ENCODE peak calls at places on chromosomes 5 and 9, in ten cellular contexts. T, U, Z, F, Y, A, N, H, V and X are unnamed samples.

GRCh38 chr9:7452378-7452777 is 347.2 kb downstream of the DMAC1 start:
- DNase-seq in T (peak), U (no peak), Z (no peak), F (no peak), Y (peak), A (no peak), N (no peak), H (peak), V (no peak), X (no peak)

GRCh38 chr5:72163349-72163983 is 56.2 kb downstream of the MAP1B start:
- DNase-seq in T (no peak), U (no peak), Z (no peak), F (no peak), Y (no peak), A (no peak), N (no peak), H (no peak), V (no peak), X (no peak)

GRCh38 chr5:160837749-160838593 is 14.0 kb downstream of the ATP10B start:
- DNase-seq in T (no peak), U (no peak), Z (no peak), F (no peak), Y (peak), A (no peak), N (no peak), H (no peak), V (no peak), X (no peak)

GRCh38 chr9:124290053-124290581 is 32.4 kb downstream of the NEK6 start:
- DNase-seq in T (no peak), U (no peak), Z (no peak), F (no peak), Y (no peak), A (no peak), N (no peak), H (no peak), V (no peak), X (no peak)

GRCh38 chr5:13624283-13625074 is 320.0 kb downstream of the DNAH5 start:
- DNase-seq in T (no peak), U (no peak), Z (no peak), F (no peak), Y (no peak), A (no peak), N (no peak), H (no peak), V (no peak), X (no peak)

GRCh38 chr9:70466976-70467551 is 52.6 kb upstream of the KLF9 start:
- DNase-seq in T (peak), U (peak), Z (no peak), F (no peak), Y (peak), A (no peak), N (no peak), H (peak), V (no peak), X (no peak)

GRCh38 chr9:83154821-83155220 is 91.9 kb upstream of the RASEF start:
- DNase-seq in T (no peak), U (no peak), Z (no peak), F (no peak), Y (peak), A (no peak), N (no peak), H (peak), V (no peak), X (peak)

GRCh38 chr5:33230467-33231078 is 210.2 kb upstream of the TARS1 start:
- DNase-seq in T (no peak), U (no peak), Z (no peak), F (no peak), Y (no peak), A (no peak), N (no peak), H (no peak), V (peak), X (no peak)

GRCh38 chr9:136643596-136644342 is 18.9 kb upstream of the EGFL7 start:
- DNase-seq in T (no peak), U (no peak), Z (no peak), F (no peak), Y (no peak), A (no peak), N (no peak), H (no peak), V (peak), X (no peak)

GRCh38 chr9:34592895-34593601 is 3.5 kb upstream of the CNTFR start:
- DNase-seq in T (no peak), U (no peak), Z (no peak), F (no peak), Y (peak), A (peak), N (no peak), H (no peak), V (no peak), X (no peak)

GRCh38 chr9:92609142-92609500 is 60.8 kb downstream of the IPPK start:
- DNase-seq in T (no peak), U (no peak), Z (no peak), F (no peak), Y (no peak), A (no peak), N (no peak), H (no peak), V (no peak), X (no peak)

GRCh38 chr9:132364068-132364467 is 9.3 kb upstream of the SETX start:
- DNase-seq in T (no peak), U (no peak), Z (no peak), F (no peak), Y (no peak), A (no peak), N (no peak), H (no peak), V (no peak), X (no peak)